ENCODE peak calls at places on chromosomes 16 and 17, in six cellular contexts. One of them, this sample, is unnamed.
A peak's percentile ranks its signal among the peaks of the same experiment; 100 is the strongest.

GRCh38 chr17:76196675-76197074 is 43.6 kb downstream of the RNF157 start:
- DNase-seq in HepG2: no peak
- DNase-seq in K562: no peak
- DNase-seq in H1: no peak
- DNase-seq in GM12878: no peak
- DNase-seq in SK-N-SH: no peak
- DNase-seq in this sample: no peak

GRCh38 chr16:69820926-69821541 is 58.9 kb downstream of the WWP2 start:
- DNase-seq in HepG2: peak; percentile 81
- DNase-seq in K562: no peak
- DNase-seq in H1: no peak
- DNase-seq in GM12878: no peak
- DNase-seq in SK-N-SH: peak; percentile 73
- DNase-seq in this sample: no peak

GRCh38 chr16:52497067-52497816 is 49.7 kb downstream of the TOX3 start:
- DNase-seq in HepG2: peak; percentile 71
- DNase-seq in K562: no peak
- DNase-seq in H1: no peak
- DNase-seq in GM12878: no peak
- DNase-seq in SK-N-SH: peak; percentile 27
- DNase-seq in this sample: no peak

GRCh38 chr17:77390870-77391269 is 250.1 kb downstream of the SEC14L1 start:
- DNase-seq in HepG2: no peak
- DNase-seq in K562: no peak
- DNase-seq in H1: no peak
- DNase-seq in GM12878: no peak
- DNase-seq in SK-N-SH: no peak
- DNase-seq in this sample: no peak

GRCh38 chr17:69779378-69780214 is 295.4 kb upstream of the KCNJ16 start:
- DNase-seq in HepG2: no peak
- DNase-seq in K562: no peak
- DNase-seq in H1: no peak
- DNase-seq in GM12878: no peak
- DNase-seq in SK-N-SH: no peak
- DNase-seq in this sample: no peak

GRCh38 chr17:59846391-59847165 is 46.2 kb downstream of the TUBD1 start:
- DNase-seq in HepG2: peak; percentile 99
- DNase-seq in K562: no peak
- DNase-seq in H1: no peak
- DNase-seq in GM12878: peak; percentile 91
- DNase-seq in SK-N-SH: no peak
- DNase-seq in this sample: peak; percentile 24

GRCh38 chr17:20173091-20173490 is 163.9 kb downstream of the SPECC1 start:
- DNase-seq in HepG2: peak; percentile 12
- DNase-seq in K562: no peak
- DNase-seq in H1: no peak
- DNase-seq in GM12878: no peak
- DNase-seq in SK-N-SH: no peak
- DNase-seq in this sample: no peak

GRCh38 chr17:17842111-17842876 is 5.5 kb upstream of the SREBF1 start:
- DNase-seq in HepG2: no peak
- DNase-seq in K562: no peak
- DNase-seq in H1: no peak
- DNase-seq in GM12878: no peak
- DNase-seq in SK-N-SH: no peak
- DNase-seq in this sample: no peak

GRCh38 chr17:48997827-48998556 is 807 bp downstream of the IGF2BP1 start:
- DNase-seq in HepG2: no peak
- DNase-seq in K562: peak; percentile 74
- DNase-seq in H1: no peak
- DNase-seq in GM12878: no peak
- DNase-seq in SK-N-SH: peak; percentile 58
- DNase-seq in this sample: no peak

GRCh38 chr17:15493031-15493750 is 25.8 kb upstream of the CDRT4 start:
- DNase-seq in HepG2: no peak
- DNase-seq in K562: no peak
- DNase-seq in H1: no peak
- DNase-seq in GM12878: no peak
- DNase-seq in SK-N-SH: no peak
- DNase-seq in this sample: no peak

GRCh38 chr17:15492186-15492585 is 24.8 kb upstream of the CDRT4 start:
- DNase-seq in HepG2: no peak
- DNase-seq in K562: no peak
- DNase-seq in H1: no peak
- DNase-seq in GM12878: no peak
- DNase-seq in SK-N-SH: no peak
- DNase-seq in this sample: no peak

GRCh38 chr17:15494821-15495220 is 27.4 kb upstream of the CDRT4 start:
- DNase-seq in HepG2: no peak
- DNase-seq in K562: no peak
- DNase-seq in H1: no peak
- DNase-seq in GM12878: no peak
- DNase-seq in SK-N-SH: no peak
- DNase-seq in this sample: no peak

GRCh38 chr17:15488557-15488956 is 21.1 kb upstream of the CDRT4 start:
- DNase-seq in HepG2: no peak
- DNase-seq in K562: no peak
- DNase-seq in H1: no peak
- DNase-seq in GM12878: no peak
- DNase-seq in SK-N-SH: no peak
- DNase-seq in this sample: no peak

DNA sequence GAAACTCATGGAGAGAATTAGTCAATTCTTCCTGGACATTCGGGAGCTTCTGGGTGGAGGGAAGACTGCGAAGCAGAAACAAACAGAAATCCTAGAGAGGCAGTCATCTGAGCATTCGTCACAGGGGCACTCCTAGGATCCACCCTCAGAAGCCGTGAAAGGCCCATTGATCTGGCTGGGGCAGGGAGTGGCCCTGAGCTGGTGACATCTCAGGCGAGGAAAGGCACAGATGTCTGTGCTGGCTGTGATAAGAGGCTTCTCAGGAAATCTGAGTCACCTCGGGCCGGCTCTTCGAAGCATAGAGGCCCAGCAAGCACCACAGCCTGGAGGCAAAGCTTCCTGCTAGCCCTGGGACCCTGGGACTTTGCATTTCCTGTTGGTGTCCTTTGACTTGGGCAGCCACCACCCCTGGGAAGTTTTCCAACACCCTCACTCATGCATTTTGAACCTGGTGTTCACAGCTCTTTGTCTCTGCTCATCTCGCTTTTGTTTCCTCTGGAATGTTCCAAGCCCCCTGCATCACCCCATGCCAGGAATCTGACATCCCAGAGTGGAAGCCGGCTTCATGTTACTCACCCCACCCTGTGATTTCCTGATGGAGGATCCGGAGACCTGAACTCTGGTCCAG is 23.3 kb upstream of the CDRT4 start:
- DNase-seq in HepG2: no peak
- DNase-seq in K562: peak; percentile 83
- DNase-seq in H1: peak; percentile 44
- DNase-seq in GM12878: no peak
- DNase-seq in SK-N-SH: no peak
- DNase-seq in this sample: no peak
- TF ChIP-seq GABPA in HepG2: no peak
- TF ChIP-seq GABPA in K562: peak; percentile 62
- TF ChIP-seq GABPA in H1: no peak
- TF ChIP-seq GABPA in GM12878: no peak
- TF ChIP-seq GABPA in SK-N-SH: no peak
- TF ChIP-seq GABPA in this sample: no peak

GRCh38 chr17:2545393-2545792 is 33.7 kb upstream of the METTL16 start:
- DNase-seq in HepG2: peak; percentile 45
- DNase-seq in K562: no peak
- DNase-seq in H1: no peak
- DNase-seq in GM12878: no peak
- DNase-seq in SK-N-SH: no peak
- DNase-seq in this sample: no peak

GRCh38 chr17:2542056-2542455 is 30.4 kb upstream of the METTL16 start:
- DNase-seq in HepG2: no peak
- DNase-seq in K562: no peak
- DNase-seq in H1: no peak
- DNase-seq in GM12878: no peak
- DNase-seq in SK-N-SH: no peak
- DNase-seq in this sample: no peak

GRCh38 chr17:2547176-2547575 is 35.5 kb upstream of the METTL16 start:
- DNase-seq in HepG2: peak; percentile 38
- DNase-seq in K562: no peak
- DNase-seq in H1: no peak
- DNase-seq in GM12878: no peak
- DNase-seq in SK-N-SH: peak; percentile 54
- DNase-seq in this sample: no peak

GRCh38 chr17:2542456-2542855 is 30.8 kb upstream of the METTL16 start:
- DNase-seq in HepG2: no peak
- DNase-seq in K562: no peak
- DNase-seq in H1: no peak
- DNase-seq in GM12878: peak; percentile 9
- DNase-seq in SK-N-SH: no peak
- DNase-seq in this sample: peak; percentile 56
- TF ChIP-seq GABPA in HepG2: no peak
- TF ChIP-seq GABPA in K562: no peak
- TF ChIP-seq GABPA in H1: no peak
- TF ChIP-seq GABPA in GM12878: no peak
- TF ChIP-seq GABPA in SK-N-SH: no peak
- TF ChIP-seq GABPA in this sample: no peak

DNA sequence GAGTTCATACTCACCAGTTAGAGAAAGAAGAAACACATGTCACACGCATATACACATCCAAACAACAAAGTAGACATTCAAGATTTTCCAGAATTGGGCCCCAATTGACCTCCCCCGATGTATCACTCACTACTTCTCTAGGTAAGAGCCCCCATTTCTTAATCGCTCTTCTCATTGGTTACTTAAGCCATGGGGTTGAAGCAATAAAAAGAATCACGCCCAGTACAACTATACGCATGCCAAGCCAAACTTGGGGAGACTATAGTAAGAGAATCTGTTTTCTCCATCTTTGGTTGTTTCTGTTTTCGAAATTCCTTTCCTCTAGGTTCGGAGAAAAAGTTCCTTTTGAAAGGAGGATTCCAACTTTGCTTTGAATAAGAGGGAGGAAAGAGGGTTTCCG is 540 bp downstream of the DDX52 start:
- DNase-seq in HepG2: no peak
- DNase-seq in K562: no peak
- DNase-seq in H1: no peak
- DNase-seq in GM12878: no peak
- DNase-seq in SK-N-SH: peak; percentile 19
- DNase-seq in this sample: no peak
- TF ChIP-seq GABPA in HepG2: no peak
- TF ChIP-seq GABPA in K562: no peak
- TF ChIP-seq GABPA in H1: no peak
- TF ChIP-seq GABPA in GM12878: no peak
- TF ChIP-seq GABPA in SK-N-SH: no peak
- TF ChIP-seq GABPA in this sample: no peak

GRCh38 chr17:62781826-62782225 is 26.3 kb downstream of the MARCHF10 start:
- DNase-seq in HepG2: peak; percentile 20
- DNase-seq in K562: no peak
- DNase-seq in H1: no peak
- DNase-seq in GM12878: no peak
- DNase-seq in SK-N-SH: no peak
- DNase-seq in this sample: peak; percentile 48
- TF ChIP-seq GABPA in HepG2: no peak
- TF ChIP-seq GABPA in K562: no peak
- TF ChIP-seq GABPA in H1: no peak
- TF ChIP-seq GABPA in GM12878: no peak
- TF ChIP-seq GABPA in SK-N-SH: no peak
- TF ChIP-seq GABPA in this sample: no peak

DNA sequence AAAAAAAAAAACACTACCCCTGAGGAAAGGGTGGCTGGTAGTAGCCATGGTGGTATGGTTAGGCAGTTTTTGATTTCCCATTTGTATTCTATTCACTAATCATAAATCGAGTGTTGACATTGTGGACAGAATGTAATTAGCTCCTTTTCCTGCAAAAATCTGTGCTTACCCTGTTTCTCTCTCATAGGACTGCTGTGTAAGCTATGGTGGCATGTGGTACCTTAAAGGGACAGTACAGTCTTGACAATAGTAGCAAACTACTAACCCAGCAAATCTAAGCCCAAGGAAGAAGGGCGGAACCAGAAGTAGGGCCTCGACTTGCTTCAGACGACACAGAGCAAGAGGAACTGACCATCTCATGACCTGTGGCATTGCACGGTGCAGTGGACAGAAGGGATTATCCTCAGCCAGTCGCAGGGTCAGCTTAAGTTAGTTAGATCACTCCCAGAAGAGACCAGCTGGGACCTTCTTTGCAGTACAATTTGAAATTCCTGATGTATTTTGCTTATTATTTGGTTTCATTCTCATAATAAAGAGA is 36.3 kb downstream of the POLR3E start:
- DNase-seq in HepG2: no peak
- DNase-seq in K562: no peak
- DNase-seq in H1: no peak
- DNase-seq in GM12878: no peak
- DNase-seq in SK-N-SH: no peak
- DNase-seq in this sample: no peak
- TF ChIP-seq GABPA in HepG2: no peak
- TF ChIP-seq GABPA in K562: no peak
- TF ChIP-seq GABPA in H1: no peak
- TF ChIP-seq GABPA in GM12878: no peak
- TF ChIP-seq GABPA in SK-N-SH: no peak
- TF ChIP-seq GABPA in this sample: no peak

DNA sequence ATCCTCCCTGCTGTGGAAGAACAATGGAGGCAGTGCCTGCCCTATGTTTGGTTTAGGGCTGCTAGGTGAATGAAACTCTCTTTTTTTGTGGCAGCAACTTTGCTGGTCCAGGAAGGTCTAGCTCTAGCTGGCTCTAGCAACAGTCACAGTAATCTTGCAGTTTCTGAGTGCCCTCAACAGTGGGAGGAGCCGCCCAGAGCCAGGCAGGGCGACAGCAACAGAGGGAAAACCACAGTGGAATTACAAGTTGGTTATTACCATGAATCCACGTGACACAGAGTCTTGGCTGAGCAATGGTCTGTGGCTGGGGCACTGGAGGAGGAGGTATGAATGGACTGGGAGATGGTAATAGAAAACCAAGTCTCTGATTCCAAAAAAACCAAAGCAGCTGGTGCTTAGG is 10.3 kb downstream of the HSPB9 start:
- DNase-seq in HepG2: no peak
- DNase-seq in K562: no peak
- DNase-seq in H1: no peak
- DNase-seq in GM12878: no peak
- DNase-seq in SK-N-SH: no peak
- DNase-seq in this sample: no peak
- TF ChIP-seq GABPA in HepG2: no peak
- TF ChIP-seq GABPA in K562: no peak
- TF ChIP-seq GABPA in H1: no peak
- TF ChIP-seq GABPA in GM12878: no peak
- TF ChIP-seq GABPA in SK-N-SH: no peak
- TF ChIP-seq GABPA in this sample: no peak

GRCh38 chr17:44176671-44177501 is 6.4 kb downstream of the ASB16 start:
- DNase-seq in HepG2: no peak
- DNase-seq in K562: no peak
- DNase-seq in H1: no peak
- DNase-seq in GM12878: no peak
- DNase-seq in SK-N-SH: no peak
- DNase-seq in this sample: no peak
- TF ChIP-seq GABPA in HepG2: no peak
- TF ChIP-seq GABPA in K562: no peak
- TF ChIP-seq GABPA in H1: no peak
- TF ChIP-seq GABPA in GM12878: no peak
- TF ChIP-seq GABPA in SK-N-SH: no peak
- TF ChIP-seq GABPA in this sample: no peak

GRCh38 chr17:68033636-68034451 is 1.7 kb upstream of the KPNA2 start:
- DNase-seq in HepG2: peak; percentile 95
- DNase-seq in K562: peak; percentile 29
- DNase-seq in H1: peak; percentile 84
- DNase-seq in GM12878: no peak
- DNase-seq in SK-N-SH: peak; percentile 51
- DNase-seq in this sample: no peak
- TF ChIP-seq GABPA in HepG2: no peak
- TF ChIP-seq GABPA in K562: no peak
- TF ChIP-seq GABPA in H1: no peak
- TF ChIP-seq GABPA in GM12878: no peak
- TF ChIP-seq GABPA in SK-N-SH: no peak
- TF ChIP-seq GABPA in this sample: no peak

GRCh38 chr16:80682435-80683070 is 121.8 kb downstream of the CDYL2 start:
- DNase-seq in HepG2: no peak
- DNase-seq in K562: no peak
- DNase-seq in H1: no peak
- DNase-seq in GM12878: no peak
- DNase-seq in SK-N-SH: no peak
- DNase-seq in this sample: no peak
- TF ChIP-seq GABPA in HepG2: no peak
- TF ChIP-seq GABPA in K562: no peak
- TF ChIP-seq GABPA in H1: no peak
- TF ChIP-seq GABPA in GM12878: no peak
- TF ChIP-seq GABPA in SK-N-SH: no peak
- TF ChIP-seq GABPA in this sample: no peak

This sample was measured in HL-60.